ENCODE peak calls at places on chromosomes 2 and 18, in four cellular contexts. A is kidney, B is WTC11, Z is HFF-Myc. T is an unnamed sample.

GRCh38 chr18:72456802-72457201 is 87.3 kb downstream of the CBLN2 start:
- DNase-seq in A (no peak), B (no peak), Z (no peak), T (no peak)

GRCh38 chr2:127174176-127174575 is 45.9 kb downstream of the CYP27C1 start:
- DNase-seq in A (no peak), B (peak; percentile 43), Z (no peak), T (no peak)

GRCh38 chr2:121826036-121826435 is 70.6 kb downstream of the TSN start:
- DNase-seq in A (no peak), B (no peak), Z (no peak), T (no peak)

GRCh38 chr2:149004836-149005235 is 33.7 kb upstream of the LYPD6B start:
- DNase-seq in A (no peak), B (no peak), Z (no peak), T (no peak)

GRCh38 chr2:121149384-121149783 is 135.6 kb downstream of the TFCP2L1 start:
- DNase-seq in A (no peak), B (no peak), Z (no peak), T (no peak)

GRCh38 chr2:62459106-62459505 is 46.9 kb downstream of the TMEM17 start:
- DNase-seq in A (no peak), B (no peak), Z (no peak), T (no peak)

GRCh38 chr2:143176606-143177005 is 47.4 kb downstream of the ARHGAP15 start:
- DNase-seq in A (no peak), B (no peak), Z (no peak), T (no peak)

GRCh38 chr2:47664817-47665216 is 118.1 kb upstream of the MSH6 start:
- DNase-seq in A (no peak), B (peak; percentile 39), Z (no peak), T (no peak)

GRCh38 chr2:121019073-121019472 is 265.9 kb downstream of the TFCP2L1 start:
- DNase-seq in A (peak; percentile 83), B (peak; percentile 40), Z (no peak), T (no peak)

GRCh38 chr18:63788447-63789096 is 13.4 kb downstream of the SERPINB7 start:
- DNase-seq in A (no peak), B (no peak), Z (peak; percentile 88), T (peak; percentile 4)

GRCh38 chr2:28359222-28360065 is 33.2 kb upstream of the FOSL2 start:
- DNase-seq in A (no peak), B (no peak), Z (no peak), T (peak; percentile 27)

GRCh38 chr2:74863802-74864248 is 29.9 kb downstream of the HK2 start:
- DNase-seq in A (no peak), B (no peak), Z (no peak), T (no peak)

GRCh38 chr2:65228249-65228750 is 669 bp downstream of the ACTR2 start:
- DNase-seq in A (no peak), B (no peak), Z (no peak), T (no peak)

GRCh38 chr2:235005023-235005422 is 53.2 kb downstream of the SH3BP4 start:
- DNase-seq in A (peak; percentile 43), B (no peak), Z (no peak), T (no peak)

GRCh38 chr18:46155652-46156051 is 51.5 kb downstream of the HAUS1 start:
- DNase-seq in A (no peak), B (no peak), Z (no peak), T (no peak)

GRCh38 chr18:53817976-53818950 is 406.2 kb downstream of the MBD2 start:
- DNase-seq in A (no peak), B (no peak), Z (no peak), T (no peak)

GRCh38 chr2:203077458-203077857 is 62.8 kb downstream of the NBEAL1 start:
- DNase-seq in A (no peak), B (no peak), Z (no peak), T (peak; percentile 10)

GRCh38 chr2:167783266-167784070 is 463.9 kb downstream of the STK39 start:
- DNase-seq in A (peak; percentile 61), B (no peak), Z (no peak), T (no peak)

GRCh38 chr2:98514879-98515570 is 70.4 kb downstream of the INPP4A start:
- DNase-seq in A (no peak), B (no peak), Z (no peak), T (no peak)

GRCh38 chr2:241863021-241863954 is 4.6 kb upstream of the PDCD1 start:
- DNase-seq in A (peak; percentile 87), B (no peak), Z (no peak), T (no peak)

GRCh38 chr2:29522951-29523669 is 398.3 kb downstream of the ALK start:
- DNase-seq in A (no peak), B (no peak), Z (no peak), T (no peak)

GRCh38 chr2:229118336-229118735 is 152.8 kb downstream of the PID1 start:
- DNase-seq in A (no peak), B (no peak), Z (no peak), T (no peak)

GRCh38 chr18:61595615-61596014 is 262.4 kb downstream of the CDH20 start:
- DNase-seq in A (no peak), B (no peak), Z (no peak), T (no peak)

DNA sequence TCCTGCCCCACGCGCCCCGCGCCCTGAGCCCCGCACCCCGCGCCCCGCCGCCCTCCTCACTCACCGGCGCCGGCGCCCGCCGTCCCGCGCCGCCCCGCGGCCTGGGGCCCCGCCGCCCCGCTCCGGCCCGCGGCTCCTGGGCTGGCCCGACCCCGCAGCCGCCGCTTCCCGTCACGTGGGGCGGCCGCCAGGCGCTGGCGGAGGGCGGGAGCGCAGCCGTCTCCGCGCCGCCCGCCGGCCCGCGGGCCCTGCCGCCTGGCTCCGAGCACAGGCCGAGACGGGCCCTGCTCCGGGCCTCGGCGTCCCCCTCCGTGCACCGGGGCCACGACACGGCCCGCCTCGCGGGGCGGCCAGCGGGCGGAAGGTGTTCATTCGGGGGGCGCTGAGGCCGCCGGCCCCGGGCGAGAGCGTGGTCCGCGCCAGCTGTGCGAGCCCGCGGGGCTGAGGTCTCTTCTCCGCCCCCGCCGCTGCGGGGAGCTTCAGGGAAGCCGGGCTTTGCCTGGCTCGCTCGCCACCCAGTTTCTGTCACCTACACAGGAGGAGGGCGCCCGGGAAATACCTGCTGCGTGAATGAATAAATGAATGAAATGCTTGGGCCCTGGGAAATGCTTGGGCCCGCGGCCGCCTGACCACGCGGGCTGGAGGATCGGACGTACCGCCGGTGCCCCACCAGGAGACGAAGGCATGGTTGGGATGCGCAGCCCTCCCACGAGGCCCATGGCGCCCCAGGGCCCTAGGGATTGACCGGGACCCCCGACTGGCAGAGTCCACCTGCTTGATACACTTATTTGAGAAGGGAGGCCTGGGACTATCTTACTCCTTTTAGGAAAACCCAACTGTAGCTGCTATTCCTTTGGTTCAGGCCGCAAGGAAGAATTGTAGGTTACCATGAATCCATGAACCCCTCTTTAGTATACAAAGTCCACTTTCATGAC is at the start of gene TGFBRAP1:
- DNase-seq in A (peak; percentile 85), B (peak; percentile 34), Z (no peak), T (no peak)
- TF ChIP-seq CTCF in A (no peak), B (no peak), Z (no peak), T (no peak)

DNA sequence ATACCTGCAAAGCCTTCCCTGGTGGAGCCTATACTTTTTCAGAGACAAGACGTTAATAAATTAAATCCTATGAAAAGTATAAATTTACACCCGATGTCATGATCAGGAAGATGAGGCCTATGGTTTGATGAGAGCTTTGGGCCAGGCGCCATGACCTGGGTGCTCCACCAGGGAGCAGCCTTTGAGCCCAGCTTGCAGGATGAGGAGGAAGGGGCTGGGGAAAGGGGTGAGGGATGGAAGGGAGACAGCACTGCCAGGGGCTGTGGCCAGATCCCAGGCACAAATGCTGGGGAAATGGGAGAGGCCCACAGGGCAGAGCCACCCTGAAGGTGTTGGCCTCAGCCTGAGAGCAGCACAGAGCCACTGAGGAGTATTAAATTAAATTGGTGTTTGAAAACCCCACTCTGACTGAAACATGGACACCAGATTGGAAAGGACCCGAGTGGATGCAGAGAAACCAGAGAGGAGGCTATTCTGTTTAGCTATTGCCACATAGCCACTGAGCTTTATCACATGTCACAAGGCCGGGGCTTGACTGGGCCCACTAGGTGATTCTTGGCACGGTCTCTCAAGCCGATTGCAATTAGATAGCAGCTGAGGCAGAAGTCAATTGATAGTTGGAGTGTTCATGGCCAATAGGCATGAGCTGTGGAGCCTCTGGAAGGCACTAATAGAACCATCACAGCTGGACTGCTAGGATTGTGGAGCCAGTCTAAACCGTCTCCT is 9.6 kb upstream of the FAHD2A start:
- DNase-seq in A (no peak), B (peak; percentile 56), Z (no peak), T (no peak)
- TF ChIP-seq CTCF in A (no peak), B (no peak), Z (no peak), T (peak; percentile 25)

GRCh38 chr2:236309669-236310029 is 45.4 kb upstream of the ASB18 start:
- DNase-seq in A (no peak), B (peak; percentile 71), Z (no peak), T (peak; percentile 5)
- TF ChIP-seq CTCF in A (peak; percentile 52), B (peak; percentile 61), Z (peak; percentile 44), T (peak; percentile 74)

GRCh38 chr2:170563401-170563800 is 151.7 kb upstream of the SP5 start:
- DNase-seq in A (no peak), B (no peak), Z (no peak), T (no peak)

GRCh38 chr2:170566138-170566537 is 149.0 kb upstream of the SP5 start:
- DNase-seq in A (no peak), B (no peak), Z (no peak), T (no peak)

GRCh38 chr2:170568511-170568910 is 146.6 kb upstream of the SP5 start:
- DNase-seq in A (no peak), B (no peak), Z (no peak), T (no peak)

GRCh38 chr2:170571612-170572011 is 143.5 kb upstream of the SP5 start:
- DNase-seq in A (no peak), B (no peak), Z (no peak), T (no peak)

DNA sequence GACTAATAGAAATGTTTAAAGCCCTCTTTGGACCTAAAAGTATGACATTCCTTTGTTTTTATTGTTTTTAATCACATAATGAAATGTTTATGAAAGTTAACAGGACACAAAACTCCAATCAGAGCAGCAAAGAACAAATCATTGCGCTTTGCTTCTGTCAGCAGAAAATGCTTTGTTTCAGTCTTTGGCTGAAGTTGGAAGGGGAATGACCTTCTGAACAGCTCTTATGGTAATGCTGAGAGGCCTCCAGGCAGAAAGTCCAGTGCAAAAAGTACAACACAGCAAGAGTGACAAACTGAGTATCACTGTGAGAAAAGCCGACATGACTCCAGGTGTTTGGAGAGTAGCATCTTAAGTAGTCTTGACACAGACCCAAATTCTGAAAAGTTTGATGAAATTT is 147.7 kb upstream of the SP5 start:
- DNase-seq in A (no peak), B (no peak), Z (no peak), T (no peak)
- TF ChIP-seq CTCF in A (no peak), B (no peak), Z (no peak), T (no peak)

GRCh38 chr2:43595603-43596412 is at the start of gene THADA:
- DNase-seq in A (peak; percentile 100), B (peak; percentile 98), Z (peak; percentile 99), T (peak; percentile 99)

GRCh38 chr2:43593241-43593640 is 2.6 kb downstream of the THADA start:
- DNase-seq in A (no peak), B (no peak), Z (no peak), T (no peak)

GRCh38 chr2:43594875-43595274 is 963 bp downstream of the THADA start:
- DNase-seq in A (no peak), B (no peak), Z (no peak), T (no peak)

GRCh38 chr2:43592443-43592842 is 3.4 kb downstream of the THADA start:
- DNase-seq in A (no peak), B (no peak), Z (no peak), T (no peak)
- TF ChIP-seq CTCF in A (no peak), B (no peak), Z (no peak), T (no peak)